ENCODE peak calls at places on chromosomes 7 and 10, in four cellular contexts. One of them, this sample, is unnamed.

GRCh38 chr7:139602143-139602722 is 78.7 kb downstream of the CLEC2L start:
- DNase-seq in HepG2: peak
- DNase-seq in A549: peak
- DNase-seq in GM12878: no peak
- DNase-seq in this sample: peak

GRCh38 chr10:4816966-4817365 is 9.0 kb upstream of the AKR1E2 start:
- DNase-seq in HepG2: no peak
- DNase-seq in A549: no peak
- DNase-seq in GM12878: no peak
- DNase-seq in this sample: no peak

GRCh38 chr7:69823151-69823744 is 225.0 kb downstream of the AUTS2 start:
- DNase-seq in HepG2: no peak
- DNase-seq in A549: no peak
- DNase-seq in GM12878: no peak
- DNase-seq in this sample: no peak

GRCh38 chr10:97590748-97591139 is 1.2 kb downstream of the C10orf62 start:
- DNase-seq in HepG2: no peak
- DNase-seq in A549: no peak
- DNase-seq in GM12878: no peak
- DNase-seq in this sample: no peak

GRCh38 chr7:2359610-2360009 is 5.0 kb downstream of the EIF3B start:
- DNase-seq in HepG2: no peak
- DNase-seq in A549: no peak
- DNase-seq in GM12878: no peak
- DNase-seq in this sample: no peak

GRCh38 chr10:124650820-124651401 is 93.3 kb downstream of the FAM53B start:
- DNase-seq in HepG2: no peak
- DNase-seq in A549: no peak
- DNase-seq in GM12878: peak
- DNase-seq in this sample: no peak

GRCh38 chr7:25951414-25952276 is 200.4 kb upstream of the NFE2L3 start:
- DNase-seq in HepG2: no peak
- DNase-seq in A549: no peak
- DNase-seq in GM12878: no peak
- DNase-seq in this sample: peak

GRCh38 chr7:69982197-69982596 is 383.9 kb downstream of the AUTS2 start:
- DNase-seq in HepG2: no peak
- DNase-seq in A549: no peak
- DNase-seq in GM12878: no peak
- DNase-seq in this sample: no peak

GRCh38 chr7:30968747-30969603 is 5.2 kb downstream of the GHRHR start:
- DNase-seq in HepG2: no peak
- DNase-seq in A549: no peak
- DNase-seq in GM12878: no peak
- DNase-seq in this sample: no peak

GRCh38 chr10:129790710-129791446 is 173.2 kb downstream of the EBF3 start:
- DNase-seq in HepG2: no peak
- DNase-seq in A549: no peak
- DNase-seq in GM12878: no peak
- DNase-seq in this sample: no peak

GRCh38 chr7:130560972-130561371 is 69.1 kb downstream of the MEST start:
- DNase-seq in HepG2: peak
- DNase-seq in A549: peak
- DNase-seq in GM12878: peak
- DNase-seq in this sample: no peak

GRCh38 chr7:76165106-76165972 is 36.4 kb upstream of the SRRM3 start:
- DNase-seq in HepG2: no peak
- DNase-seq in A549: no peak
- DNase-seq in GM12878: no peak
- DNase-seq in this sample: no peak

GRCh38 chr7:38330861-38331709 is 57.6 kb upstream of the TARP start:
- DNase-seq in HepG2: no peak
- DNase-seq in A549: no peak
- DNase-seq in GM12878: no peak
- DNase-seq in this sample: peak

GRCh38 chr7:36965625-36966024 is 241.3 kb upstream of the AOAH start:
- DNase-seq in HepG2: no peak
- DNase-seq in A549: no peak
- DNase-seq in GM12878: no peak
- DNase-seq in this sample: no peak

GRCh38 chr10:24176658-24177057 is 32.3 kb upstream of the KIAA1217 start:
- DNase-seq in HepG2: no peak
- DNase-seq in A549: no peak
- DNase-seq in GM12878: no peak
- DNase-seq in this sample: no peak

GRCh38 chr7:2554654-2555053 is 670 bp downstream of the BRAT1 start:
- DNase-seq in HepG2: no peak
- DNase-seq in A549: no peak
- DNase-seq in GM12878: no peak
- DNase-seq in this sample: no peak

GRCh38 chr10:97800474-97800873 is 28.7 kb upstream of the SFRP5 start:
- DNase-seq in HepG2: no peak
- DNase-seq in A549: no peak
- DNase-seq in GM12878: no peak
- DNase-seq in this sample: no peak

GRCh38 chr7:81267508-81267907 is 348.7 kb upstream of the SEMA3C start:
- DNase-seq in HepG2: no peak
- DNase-seq in A549: peak
- DNase-seq in GM12878: no peak
- DNase-seq in this sample: no peak

GRCh38 chr10:117549100-117549499 is 6.6 kb downstream of the EMX2 start:
- DNase-seq in HepG2: no peak
- DNase-seq in A549: no peak
- DNase-seq in GM12878: no peak
- DNase-seq in this sample: no peak

GRCh38 chr7:55774327-55775050 is 88.1 kb downstream of the SEPTIN14 start:
- DNase-seq in HepG2: no peak
- DNase-seq in A549: no peak
- DNase-seq in GM12878: no peak
- DNase-seq in this sample: no peak

GRCh38 chr10:101041252-101041761 is 10.3 kb downstream of the SFXN3 start:
- DNase-seq in HepG2: peak
- DNase-seq in A549: peak
- DNase-seq in GM12878: no peak
- DNase-seq in this sample: peak

GRCh38 chr7:113118074-113118959 is at the start of gene SMIM30:
- DNase-seq in HepG2: peak
- DNase-seq in A549: peak
- DNase-seq in GM12878: peak
- DNase-seq in this sample: peak

GRCh38 chr10:124612611-124613498 is 131.3 kb downstream of the FAM53B start:
- DNase-seq in HepG2: peak
- DNase-seq in A549: peak
- DNase-seq in GM12878: no peak
- DNase-seq in this sample: peak

GRCh38 chr7:87934699-87935372 is 785 bp downstream of the ADAM22 start:
- DNase-seq in HepG2: no peak
- DNase-seq in A549: peak
- DNase-seq in GM12878: no peak
- DNase-seq in this sample: no peak

GRCh38 chr10:121157998-121158397 is 306.8 kb downstream of the WDR11 start:
- DNase-seq in HepG2: no peak
- DNase-seq in A549: no peak
- DNase-seq in GM12878: no peak
- DNase-seq in this sample: no peak

GRCh38 chr10:70551491-70551890 is 51.0 kb downstream of the PRF1 start:
- DNase-seq in HepG2: no peak
- DNase-seq in A549: no peak
- DNase-seq in GM12878: no peak
- DNase-seq in this sample: no peak

GRCh38 chr10:133258818-133259602 is 17.7 kb downstream of the ADAM8 start:
- DNase-seq in HepG2: peak
- DNase-seq in A549: peak
- DNase-seq in GM12878: no peak
- DNase-seq in this sample: no peak

GRCh38 chr10:112214335-112214941 is 30.9 kb upstream of the GPAM start:
- DNase-seq in HepG2: no peak
- DNase-seq in A549: no peak
- DNase-seq in GM12878: no peak
- DNase-seq in this sample: no peak

GRCh38 chr7:25894902-25895791 is 256.9 kb upstream of the NFE2L3 start:
- DNase-seq in HepG2: no peak
- DNase-seq in A549: peak
- DNase-seq in GM12878: peak
- DNase-seq in this sample: peak

GRCh38 chr7:87797798-87798403 is 78.3 kb downstream of the SLC25A40 start:
- DNase-seq in HepG2: peak
- DNase-seq in A549: peak
- DNase-seq in GM12878: peak
- DNase-seq in this sample: no peak

GRCh38 chr10:67520924-67521520 is 175.0 kb downstream of the CTNNA3 start:
- DNase-seq in HepG2: peak
- DNase-seq in A549: peak
- DNase-seq in GM12878: peak
- DNase-seq in this sample: peak

GRCh38 chr10:31315453-31315852 is 3.6 kb upstream of the ZEB1 start:
- DNase-seq in HepG2: no peak
- DNase-seq in A549: no peak
- DNase-seq in GM12878: no peak
- DNase-seq in this sample: no peak

GRCh38 chr7:141537906-141538305 is 13.3 kb upstream of the AGK start:
- DNase-seq in HepG2: no peak
- DNase-seq in A549: no peak
- DNase-seq in GM12878: no peak
- DNase-seq in this sample: no peak

GRCh38 chr7:141528399-141528798 is 22.8 kb upstream of the AGK start:
- DNase-seq in HepG2: no peak
- DNase-seq in A549: no peak
- DNase-seq in GM12878: no peak
- DNase-seq in this sample: no peak

GRCh38 chr7:141534757-141535737 is 16.2 kb upstream of the AGK start:
- DNase-seq in HepG2: no peak
- DNase-seq in A549: no peak
- DNase-seq in GM12878: no peak
- DNase-seq in this sample: no peak

DNA sequence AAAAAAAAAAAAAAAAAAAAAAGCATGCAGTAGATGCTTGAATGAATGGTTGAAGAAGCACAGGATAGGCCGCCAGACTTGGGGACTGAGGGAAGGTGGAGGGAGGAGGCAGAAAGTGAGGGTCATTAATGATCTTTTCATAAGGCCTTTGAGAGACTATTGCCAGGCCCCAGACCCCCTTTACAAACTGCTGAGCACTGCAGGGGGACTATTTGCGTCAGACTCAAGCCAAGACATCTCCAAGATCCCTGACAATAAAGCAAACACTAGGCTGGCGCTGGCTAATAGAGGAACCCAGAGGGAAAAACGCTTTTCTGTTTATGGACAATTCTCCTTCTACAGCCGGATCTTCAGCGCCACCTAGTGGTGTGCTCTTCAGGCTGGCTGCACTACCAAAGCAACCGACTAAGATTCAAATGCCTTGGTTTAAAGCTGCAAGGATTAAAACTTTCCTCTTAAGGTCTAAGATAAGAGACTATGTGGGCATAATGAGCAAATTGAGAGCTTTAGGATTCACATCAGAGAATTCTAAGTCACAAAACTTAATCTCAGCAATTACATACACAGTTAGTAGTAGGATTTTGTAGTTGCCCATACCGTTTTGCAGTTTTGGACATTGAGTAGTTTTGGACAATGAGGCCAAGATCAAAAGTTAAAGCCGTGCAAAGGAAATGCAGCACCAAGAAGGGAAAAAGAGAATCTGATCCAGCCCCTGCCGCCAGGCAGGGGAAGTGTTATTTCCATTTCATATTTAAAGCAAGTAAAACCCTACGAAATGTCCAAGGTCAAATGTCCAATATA is 17.9 kb upstream of the AGK start:
- DNase-seq in HepG2: peak
- DNase-seq in A549: peak
- DNase-seq in GM12878: no peak
- DNase-seq in this sample: peak
- TF ChIP-seq RFX5 in HepG2: no peak
- TF ChIP-seq RFX5 in A549: no peak
- TF ChIP-seq RFX5 in GM12878: no peak
- TF ChIP-seq RFX5 in this sample: no peak

DNA sequence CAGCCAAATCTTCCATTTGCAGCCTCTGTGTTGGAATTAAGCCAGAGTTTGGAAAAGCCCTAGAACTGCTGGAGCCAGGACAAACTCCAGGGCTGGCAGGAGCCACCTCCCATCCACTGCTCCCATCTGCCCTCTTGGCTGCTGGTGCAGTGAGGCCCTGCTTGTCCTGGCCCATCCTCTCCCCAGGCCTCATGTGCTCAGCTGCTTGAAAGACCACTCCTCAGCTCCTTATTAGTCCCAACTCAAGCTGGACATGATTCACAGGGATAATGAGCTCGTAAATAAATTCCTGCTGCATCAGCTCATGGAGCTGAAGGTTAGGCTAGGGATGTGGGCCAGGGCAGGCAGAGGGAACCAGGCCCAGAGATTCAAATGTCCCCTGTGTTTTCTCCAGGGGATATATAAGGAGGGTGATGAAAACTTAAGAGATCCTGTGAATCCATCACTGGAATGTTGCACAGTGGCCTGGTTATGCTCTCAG is 282.8 kb downstream of the RPS24 start:
- DNase-seq in HepG2: no peak
- DNase-seq in A549: no peak
- DNase-seq in GM12878: no peak
- DNase-seq in this sample: no peak
- TF ChIP-seq MYC in HepG2: no peak
- TF ChIP-seq MYC in A549: no peak
- TF ChIP-seq MYC in GM12878: no peak
- TF ChIP-seq MYC in this sample: no peak

DNA sequence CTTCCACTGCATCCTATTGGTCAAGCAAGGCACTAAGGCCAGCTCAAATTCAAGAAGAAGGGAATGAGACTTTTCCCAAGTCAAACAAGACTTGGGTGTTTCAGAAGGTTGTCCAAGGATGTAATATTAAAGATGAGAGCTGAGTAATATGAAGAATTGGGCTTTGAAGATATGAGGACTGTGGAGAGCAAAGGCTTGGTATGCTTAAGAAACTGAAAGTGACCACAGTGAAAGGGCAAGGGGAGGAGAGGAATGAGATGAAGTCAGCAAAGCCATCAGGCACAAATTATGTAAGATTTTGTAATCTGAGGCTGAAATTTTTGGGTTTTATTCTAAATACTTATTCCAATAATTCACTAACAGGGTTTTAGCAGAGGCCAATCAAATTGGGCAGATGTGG is 38.6 kb upstream of the NPY start:
- DNase-seq in HepG2: no peak
- DNase-seq in A549: no peak
- DNase-seq in GM12878: no peak
- DNase-seq in this sample: no peak
- TF ChIP-seq RFX5 in HepG2: no peak
- TF ChIP-seq RFX5 in A549: no peak
- TF ChIP-seq RFX5 in GM12878: no peak
- TF ChIP-seq RFX5 in this sample: no peak

DNA sequence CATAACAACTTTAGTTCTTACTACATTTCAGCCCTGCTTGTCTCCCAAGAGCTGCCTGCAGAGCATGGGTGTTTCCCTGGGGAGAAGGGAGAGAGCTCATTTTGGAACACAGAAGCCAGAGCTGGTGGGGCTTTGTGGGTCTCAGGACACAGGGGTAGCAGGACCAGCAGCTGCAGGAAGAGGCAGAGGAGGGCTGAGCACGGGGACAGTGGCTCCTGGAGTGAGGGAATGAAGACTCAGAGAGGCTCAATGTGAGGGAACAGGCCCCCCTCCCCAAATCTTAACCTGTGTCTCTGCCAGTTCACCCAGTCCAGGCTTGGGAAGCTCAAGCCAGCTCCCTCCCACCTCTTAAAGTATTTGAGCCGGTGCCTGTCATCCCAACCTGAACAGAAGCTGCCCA is 50.0 kb downstream of the CHST3 start:
- DNase-seq in HepG2: no peak
- DNase-seq in A549: no peak
- DNase-seq in GM12878: no peak
- DNase-seq in this sample: no peak
- TF ChIP-seq MYC in HepG2: no peak
- TF ChIP-seq MYC in A549: no peak
- TF ChIP-seq MYC in GM12878: no peak
- TF ChIP-seq MYC in this sample: no peak